ENCODE peak calls at places on chromosomes 11 and 22, in nine cellular contexts. One of them, this sample, is unnamed.

GRCh38 chr11:65554842-65555395 is 3.2 kb downstream of the LTBP3 start:
- DNase-seq in uterus: no peak
- DNase-seq in heart right ventricle: no peak
- DNase-seq in effector memory CD4-positive, alpha-beta T cell: no peak
- DNase-seq in transverse colon: no peak
- DNase-seq in IMR-90: no peak
- DNase-seq in GM23248: no peak
- DNase-seq in fibroblast of lung: no peak
- DNase-seq in lower lobe of right lung: no peak
- DNase-seq in this sample: no peak

GRCh38 chr22:49305215-49305965 is 522.3 kb downstream of the BRD1 start:
- DNase-seq in uterus: peak; percentile 22
- DNase-seq in transverse colon: peak; percentile 53
- DNase-seq in GM23248: peak; percentile 16
- DNase-seq in IMR-90: no peak
- DNase-seq in heart right ventricle: peak; percentile 46
- DNase-seq in fibroblast of lung: no peak
- DNase-seq in lower lobe of right lung: peak; percentile 65
- DNase-seq in effector memory CD4-positive, alpha-beta T cell: no peak
- DNase-seq in this sample: peak; percentile 48

GRCh38 chr22:29172216-29172615 is 33.5 kb upstream of the EMID1 start:
- DNase-seq in IMR-90: no peak
- DNase-seq in transverse colon: no peak
- DNase-seq in fibroblast of lung: no peak
- DNase-seq in heart right ventricle: no peak
- DNase-seq in GM23248: no peak
- DNase-seq in effector memory CD4-positive, alpha-beta T cell: no peak
- DNase-seq in lower lobe of right lung: no peak
- DNase-seq in uterus: no peak
- DNase-seq in this sample: no peak

GRCh38 chr11:10623797-10624761 is 55.6 kb upstream of the LYVE1 start:
- DNase-seq in lower lobe of right lung: peak; percentile 80
- DNase-seq in fibroblast of lung: peak; percentile 32
- DNase-seq in transverse colon: peak; percentile 40
- DNase-seq in IMR-90: peak; percentile 37
- DNase-seq in uterus: no peak
- DNase-seq in effector memory CD4-positive, alpha-beta T cell: no peak
- DNase-seq in heart right ventricle: peak; percentile 41
- DNase-seq in GM23248: peak; percentile 22
- DNase-seq in this sample: peak; percentile 55

GRCh38 chr22:50581950-50582561 is 593 bp downstream of the CHKB start:
- DNase-seq in uterus: no peak
- DNase-seq in transverse colon: peak; percentile 41
- DNase-seq in IMR-90: no peak
- DNase-seq in GM23248: peak; percentile 55
- DNase-seq in lower lobe of right lung: no peak
- DNase-seq in effector memory CD4-positive, alpha-beta T cell: no peak
- DNase-seq in fibroblast of lung: no peak
- DNase-seq in heart right ventricle: no peak
- DNase-seq in this sample: no peak

GRCh38 chr22:45997077-45997774 is 20.3 kb upstream of the WNT7B start:
- DNase-seq in uterus: peak; percentile 88
- DNase-seq in fibroblast of lung: peak; percentile 96
- DNase-seq in GM23248: peak; percentile 97
- DNase-seq in IMR-90: peak; percentile 95
- DNase-seq in heart right ventricle: peak; percentile 95
- DNase-seq in lower lobe of right lung: peak; percentile 86
- DNase-seq in transverse colon: peak; percentile 79
- DNase-seq in effector memory CD4-positive, alpha-beta T cell: no peak
- DNase-seq in this sample: peak; percentile 95

GRCh38 chr11:107564877-107565218 is 687 bp downstream of the ALKBH8 start:
- DNase-seq in transverse colon: no peak
- DNase-seq in fibroblast of lung: no peak
- DNase-seq in effector memory CD4-positive, alpha-beta T cell: no peak
- DNase-seq in lower lobe of right lung: no peak
- DNase-seq in GM23248: no peak
- DNase-seq in uterus: no peak
- DNase-seq in IMR-90: no peak
- DNase-seq in heart right ventricle: no peak
- DNase-seq in this sample: no peak

GRCh38 chr11:19738124-19738523 is 25.5 kb downstream of the NAV2 start:
- DNase-seq in heart right ventricle: no peak
- DNase-seq in uterus: no peak
- DNase-seq in effector memory CD4-positive, alpha-beta T cell: no peak
- DNase-seq in fibroblast of lung: no peak
- DNase-seq in IMR-90: no peak
- DNase-seq in lower lobe of right lung: no peak
- DNase-seq in transverse colon: no peak
- DNase-seq in GM23248: no peak
- DNase-seq in this sample: no peak

GRCh38 chr22:26853495-26853894 is 196.1 kb downstream of the MIAT start:
- DNase-seq in GM23248: no peak
- DNase-seq in uterus: no peak
- DNase-seq in lower lobe of right lung: no peak
- DNase-seq in fibroblast of lung: no peak
- DNase-seq in IMR-90: no peak
- DNase-seq in transverse colon: no peak
- DNase-seq in heart right ventricle: no peak
- DNase-seq in effector memory CD4-positive, alpha-beta T cell: no peak
- DNase-seq in this sample: no peak

GRCh38 chr22:25666308-25666707 is 75.7 kb upstream of the MYO18B start:
- DNase-seq in uterus: peak; percentile 38
- DNase-seq in fibroblast of lung: peak; percentile 55
- DNase-seq in effector memory CD4-positive, alpha-beta T cell: no peak
- DNase-seq in GM23248: no peak
- DNase-seq in lower lobe of right lung: peak; percentile 60
- DNase-seq in IMR-90: no peak
- DNase-seq in transverse colon: peak; percentile 41
- DNase-seq in heart right ventricle: peak; percentile 63
- DNase-seq in this sample: no peak

GRCh38 chr11:96147913-96148312 is 195.1 kb downstream of the MAML2 start:
- DNase-seq in IMR-90: no peak
- DNase-seq in heart right ventricle: no peak
- DNase-seq in GM23248: no peak
- DNase-seq in lower lobe of right lung: no peak
- DNase-seq in uterus: no peak
- DNase-seq in transverse colon: no peak
- DNase-seq in fibroblast of lung: no peak
- DNase-seq in effector memory CD4-positive, alpha-beta T cell: no peak
- DNase-seq in this sample: no peak

GRCh38 chr11:22832315-22833041 is 2.9 kb upstream of the SVIP start:
- DNase-seq in GM23248: peak; percentile 19
- DNase-seq in IMR-90: no peak
- DNase-seq in heart right ventricle: no peak
- DNase-seq in fibroblast of lung: no peak
- DNase-seq in uterus: no peak
- DNase-seq in lower lobe of right lung: no peak
- DNase-seq in effector memory CD4-positive, alpha-beta T cell: no peak
- DNase-seq in transverse colon: no peak
- DNase-seq in this sample: no peak

GRCh38 chr11:75031224-75031753 is 42.6 kb downstream of the NEU3 start:
- DNase-seq in IMR-90: peak; percentile 97
- DNase-seq in GM23248: peak; percentile 92
- DNase-seq in lower lobe of right lung: no peak
- DNase-seq in heart right ventricle: no peak
- DNase-seq in transverse colon: no peak
- DNase-seq in effector memory CD4-positive, alpha-beta T cell: no peak
- DNase-seq in uterus: no peak
- DNase-seq in fibroblast of lung: peak; percentile 86
- DNase-seq in this sample: peak; percentile 4

GRCh38 chr11:111462329-111462728 is 49.9 kb downstream of the BTG4 start:
- DNase-seq in effector memory CD4-positive, alpha-beta T cell: no peak
- DNase-seq in fibroblast of lung: no peak
- DNase-seq in heart right ventricle: no peak
- DNase-seq in IMR-90: no peak
- DNase-seq in uterus: no peak
- DNase-seq in GM23248: no peak
- DNase-seq in lower lobe of right lung: no peak
- DNase-seq in transverse colon: no peak
- DNase-seq in this sample: no peak

GRCh38 chr11:95135155-95135554 is 45.5 kb downstream of the ENDOD1 start:
- DNase-seq in uterus: no peak
- DNase-seq in IMR-90: no peak
- DNase-seq in heart right ventricle: no peak
- DNase-seq in transverse colon: no peak
- DNase-seq in lower lobe of right lung: no peak
- DNase-seq in fibroblast of lung: no peak
- DNase-seq in GM23248: peak; percentile 35
- DNase-seq in effector memory CD4-positive, alpha-beta T cell: no peak
- DNase-seq in this sample: no peak

GRCh38 chr11:77244277-77245014 is 57.0 kb downstream of the GDPD4 start:
- DNase-seq in effector memory CD4-positive, alpha-beta T cell: no peak
- DNase-seq in lower lobe of right lung: no peak
- DNase-seq in fibroblast of lung: peak; percentile 81
- DNase-seq in uterus: no peak
- DNase-seq in IMR-90: peak; percentile 85
- DNase-seq in heart right ventricle: no peak
- DNase-seq in GM23248: peak; percentile 81
- DNase-seq in transverse colon: no peak
- DNase-seq in this sample: no peak

GRCh38 chr22:43706558-43707328 is 105.4 kb downstream of the EFCAB6 start:
- DNase-seq in GM23248: no peak
- DNase-seq in lower lobe of right lung: no peak
- DNase-seq in uterus: no peak
- DNase-seq in transverse colon: no peak
- DNase-seq in heart right ventricle: no peak
- DNase-seq in fibroblast of lung: no peak
- DNase-seq in effector memory CD4-positive, alpha-beta T cell: no peak
- DNase-seq in IMR-90: no peak
- DNase-seq in this sample: no peak

GRCh38 chr11:57239348-57239747 is 2.3 kb upstream of the APLNR start:
- DNase-seq in fibroblast of lung: no peak
- DNase-seq in lower lobe of right lung: no peak
- DNase-seq in IMR-90: no peak
- DNase-seq in transverse colon: no peak
- DNase-seq in effector memory CD4-positive, alpha-beta T cell: no peak
- DNase-seq in GM23248: no peak
- DNase-seq in uterus: no peak
- DNase-seq in heart right ventricle: no peak
- DNase-seq in this sample: no peak

DNA sequence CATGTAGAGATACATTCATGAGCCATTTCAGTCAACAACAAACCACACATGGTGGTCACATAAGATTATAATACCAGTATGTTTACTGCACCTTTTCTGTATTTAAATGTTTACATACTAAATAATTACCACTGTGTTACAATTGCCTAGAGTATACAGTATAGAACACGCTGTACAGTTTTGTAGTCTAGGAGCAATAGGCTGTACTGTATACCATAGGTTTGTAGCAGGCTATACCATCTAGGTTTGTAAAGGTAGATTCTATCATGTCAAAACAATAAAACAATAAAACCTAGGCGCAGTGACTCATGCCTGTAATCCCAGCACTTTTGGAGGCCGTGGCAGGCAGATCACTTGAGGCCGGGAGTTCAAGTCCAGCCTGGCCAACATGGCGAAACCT is 1.1 kb downstream of the TRIM48 start:
- DNase-seq in effector memory CD4-positive, alpha-beta T cell: no peak
- DNase-seq in heart right ventricle: no peak
- DNase-seq in uterus: no peak
- DNase-seq in transverse colon: no peak
- DNase-seq in fibroblast of lung: no peak
- DNase-seq in IMR-90: no peak
- DNase-seq in lower lobe of right lung: no peak
- DNase-seq in GM23248: no peak
- DNase-seq in this sample: no peak
- H3K9me3 ChIP-seq in effector memory CD4-positive, alpha-beta T cell: no peaks in the 10 kb centered on the region
- H3K9me3 ChIP-seq in heart right ventricle: peaks cover 6% of the 10 kb centered on the region
- H3K9me3 ChIP-seq in uterus: no peaks in the 10 kb centered on the region
- H3K9me3 ChIP-seq in transverse colon: no peaks in the 10 kb centered on the region
- H3K9me3 ChIP-seq in fibroblast of lung: no peaks in the 10 kb centered on the region
- H3K9me3 ChIP-seq in IMR-90: no peaks in the 10 kb centered on the region
- H3K9me3 ChIP-seq in lower lobe of right lung: no peaks in the 10 kb centered on the region
- H3K9me3 ChIP-seq in GM23248: no peaks in the 10 kb centered on the region
- H3K9me3 ChIP-seq in this sample: no peaks in the 10 kb centered on the region

DNA sequence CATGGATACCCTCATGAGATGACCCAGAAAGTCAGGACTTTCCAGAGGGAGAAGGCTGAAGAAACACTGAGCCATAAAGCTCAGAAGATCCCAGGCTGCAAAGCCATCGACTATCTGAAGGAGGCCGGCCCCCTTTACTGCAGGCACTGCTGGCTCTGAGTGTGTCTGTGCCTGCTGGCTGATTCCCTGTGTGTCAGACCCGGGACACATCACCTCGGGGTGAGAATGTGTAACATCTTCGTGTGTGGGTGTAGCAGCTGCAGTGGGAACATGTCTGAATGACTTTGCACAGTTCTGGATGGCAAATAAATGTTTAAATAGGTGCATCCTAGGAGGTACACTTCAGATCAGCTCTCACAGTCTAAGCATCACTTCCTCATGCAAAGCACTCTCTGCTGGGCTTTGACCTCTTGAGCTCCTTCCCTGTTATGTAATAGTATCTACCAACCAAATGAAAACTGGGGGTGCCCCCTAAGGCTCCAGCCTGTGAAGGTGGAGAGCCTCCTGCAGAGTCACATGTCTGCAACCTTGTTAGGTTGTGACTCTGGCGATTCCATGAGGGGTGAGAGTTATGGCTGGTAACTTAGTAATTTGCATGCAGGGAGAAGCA is 1084.9 kb downstream of the TBC1D22A start:
- DNase-seq in GM23248: no peak
- DNase-seq in IMR-90: no peak
- DNase-seq in effector memory CD4-positive, alpha-beta T cell: no peak
- DNase-seq in heart right ventricle: no peak
- DNase-seq in lower lobe of right lung: no peak
- DNase-seq in uterus: no peak
- DNase-seq in transverse colon: no peak
- DNase-seq in fibroblast of lung: no peak
- DNase-seq in this sample: no peak
- H3K9me3 ChIP-seq in GM23248: no peaks in the 10 kb centered on the region
- H3K9me3 ChIP-seq in IMR-90: peaks cover 41% of the 10 kb centered on the region
- H3K9me3 ChIP-seq in effector memory CD4-positive, alpha-beta T cell: no peaks in the 10 kb centered on the region
- H3K9me3 ChIP-seq in heart right ventricle: no peaks in the 10 kb centered on the region
- H3K9me3 ChIP-seq in lower lobe of right lung: no peaks in the 10 kb centered on the region
- H3K9me3 ChIP-seq in uterus: no peaks in the 10 kb centered on the region
- H3K9me3 ChIP-seq in transverse colon: no peaks in the 10 kb centered on the region
- H3K9me3 ChIP-seq in fibroblast of lung: no peaks in the 10 kb centered on the region
- H3K9me3 ChIP-seq in this sample: no peaks in the 10 kb centered on the region

DNA sequence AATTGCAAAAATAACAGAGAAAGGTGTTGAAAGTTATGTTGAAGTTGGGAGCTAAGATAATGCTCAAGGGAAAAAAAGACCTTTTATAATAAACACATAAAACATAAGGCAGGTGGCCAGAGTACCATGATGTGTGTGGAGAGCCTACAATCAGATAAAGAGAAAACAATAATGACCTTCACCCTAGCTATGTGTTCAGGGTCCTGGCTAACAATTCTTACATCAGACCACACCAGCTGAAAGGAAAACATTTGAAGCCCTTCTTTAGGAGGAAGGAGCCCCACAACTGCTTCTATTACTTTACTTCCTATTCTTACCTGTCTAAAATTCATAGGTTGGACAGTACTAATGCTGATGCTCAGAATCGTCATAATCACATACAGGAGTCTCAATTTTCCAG is 2.5 kb downstream of the TSG101 start:
- DNase-seq in uterus: no peak
- DNase-seq in IMR-90: no peak
- DNase-seq in GM23248: no peak
- DNase-seq in fibroblast of lung: no peak
- DNase-seq in effector memory CD4-positive, alpha-beta T cell: no peak
- DNase-seq in lower lobe of right lung: no peak
- DNase-seq in transverse colon: no peak
- DNase-seq in heart right ventricle: no peak
- DNase-seq in this sample: no peak
- H3K9me3 ChIP-seq in uterus: no peaks in the 10 kb centered on the region
- H3K9me3 ChIP-seq in IMR-90: no peaks in the 10 kb centered on the region
- H3K9me3 ChIP-seq in GM23248: no peaks in the 10 kb centered on the region
- H3K9me3 ChIP-seq in fibroblast of lung: no peaks in the 10 kb centered on the region
- H3K9me3 ChIP-seq in effector memory CD4-positive, alpha-beta T cell: no peaks in the 10 kb centered on the region
- H3K9me3 ChIP-seq in lower lobe of right lung: no peaks in the 10 kb centered on the region
- H3K9me3 ChIP-seq in transverse colon: no peaks in the 10 kb centered on the region
- H3K9me3 ChIP-seq in heart right ventricle: no peaks in the 10 kb centered on the region
- H3K9me3 ChIP-seq in this sample: no peaks in the 10 kb centered on the region

GRCh38 chr11:129167315-129167714 is 24.8 kb downstream of the ARHGAP32 start:
- DNase-seq in lower lobe of right lung: no peak
- DNase-seq in fibroblast of lung: no peak
- DNase-seq in IMR-90: peak; percentile 9
- DNase-seq in heart right ventricle: no peak
- DNase-seq in uterus: no peak
- DNase-seq in GM23248: peak; percentile 25
- DNase-seq in effector memory CD4-positive, alpha-beta T cell: no peak
- DNase-seq in transverse colon: no peak
- DNase-seq in this sample: no peak
- H3K9me3 ChIP-seq in lower lobe of right lung: no peaks in the 10 kb centered on the region
- H3K9me3 ChIP-seq in fibroblast of lung: no peaks in the 10 kb centered on the region
- H3K9me3 ChIP-seq in IMR-90: no peaks in the 10 kb centered on the region
- H3K9me3 ChIP-seq in heart right ventricle: peaks cover 47% of the 10 kb centered on the region
- H3K9me3 ChIP-seq in uterus: no peaks in the 10 kb centered on the region
- H3K9me3 ChIP-seq in GM23248: no peaks in the 10 kb centered on the region
- H3K9me3 ChIP-seq in effector memory CD4-positive, alpha-beta T cell: no peaks in the 10 kb centered on the region
- H3K9me3 ChIP-seq in transverse colon: peaks cover 7% of the 10 kb centered on the region
- H3K9me3 ChIP-seq in this sample: no peaks in the 10 kb centered on the region